ENCODE peak calls at places on chromosomes 4 and X, in nine cellular contexts. U, P, Z, I, A, H, G, F and E are unnamed samples.

GRCh38 chr4:5712517-5712916 is 1.5 kb downstream of the EVC start:
- DNase-seq in P (no peak), F (peak; percentile 38), I (peak; percentile 43), Z (no peak), H (no peak), A (no peak), U (no peak), G (no peak), E (no peak)

GRCh38 chr4:10240691-10241090 is 124.1 kb upstream of the WDR1 start:
- DNase-seq in H (no peak), G (no peak), A (no peak), P (no peak), F (no peak), Z (no peak), U (no peak), I (no peak), E (no peak)

GRCh38 chrX:22081475-22082092 is 49.5 kb downstream of the PHEX start:
- DNase-seq in G (peak; percentile 66), U (peak; percentile 50), Z (peak; percentile 30), I (peak; percentile 70), H (peak; percentile 45), P (peak; percentile 62), F (peak; percentile 73), A (no peak), E (no peak)

GRCh38 chr4:138488527-138488926 is 246.4 kb upstream of the SLC7A11 start:
- DNase-seq in F (peak; percentile 20), I (no peak), Z (no peak), P (no peak), G (no peak), H (no peak), A (no peak), U (no peak), E (no peak)

GRCh38 chr4:159070742-159071141 is 32.1 kb upstream of the RAPGEF2 start:
- DNase-seq in Z (no peak), I (no peak), A (no peak), P (no peak), U (no peak), H (no peak), G (no peak), F (peak; percentile 55), E (no peak)

GRCh38 chr4:74095886-74096264 is 3.1 kb downstream of the CXCL2 start:
- DNase-seq in H (no peak), A (no peak), F (no peak), U (no peak), G (no peak), P (no peak), Z (no peak), I (no peak), E (no peak)

GRCh38 chr4:109301691-109302365 is 630 bp downstream of the COL25A1 start:
- DNase-seq in F (no peak), P (peak; percentile 6), G (no peak), U (no peak), H (peak; percentile 5), I (no peak), A (no peak), Z (no peak), E (no peak)

GRCh38 chrX:74420194-74421035 is 878 bp upstream of the SLC16A2 start:
- DNase-seq in F (peak; percentile 79), P (peak; percentile 26), U (peak; percentile 65), Z (peak; percentile 25), A (no peak), G (peak; percentile 89), I (peak; percentile 22), H (peak; percentile 79), E (no peak)

GRCh38 chr4:15690020-15690809 is 8.6 kb downstream of the FAM200B start:
- DNase-seq in U (no peak), Z (no peak), F (peak; percentile 95), I (no peak), A (no peak), H (no peak), G (no peak), P (no peak), E (no peak)

GRCh38 chr4:79163981-79164490 is 161.8 kb downstream of the NAA11 start:
- DNase-seq in H (no peak), I (no peak), A (no peak), F (no peak), Z (no peak), U (no peak), G (no peak), P (no peak), E (no peak)

GRCh38 chrX:50436797-50437196 is 33.8 kb downstream of the DGKK start:
- DNase-seq in Z (no peak), P (no peak), U (no peak), H (no peak), F (no peak), G (no peak), I (no peak), A (no peak), E (no peak)

GRCh38 chr4:5365071-5366008 is 314.1 kb downstream of the STK32B start:
- DNase-seq in A (peak; percentile 88), G (no peak), H (no peak), I (no peak), Z (no peak), U (peak; percentile 52), F (peak; percentile 30), P (no peak), E (peak; percentile 90)

GRCh38 chrX:81121513-81122363 is 80.0 kb downstream of the HMGN5 start:
- DNase-seq in U (peak; percentile 94), G (peak; percentile 96), I (peak; percentile 88), F (peak; percentile 94), A (no peak), Z (peak; percentile 85), H (peak; percentile 91), P (peak; percentile 82), E (peak; percentile 77)

GRCh38 chr4:21992330-21992729 is 43.8 kb upstream of the KCNIP4 start:
- DNase-seq in Z (no peak), H (no peak), U (no peak), I (no peak), P (no peak), A (no peak), F (peak; percentile 40), G (no peak), E (peak; percentile 59)

GRCh38 chr4:39544580-39545315 is 17.5 kb upstream of the UGDH start:
- DNase-seq in A (no peak), F (no peak), H (no peak), G (no peak), I (no peak), U (no peak), P (no peak), Z (no peak), E (no peak)

GRCh38 chrX:109841869-109842579 is 109.0 kb upstream of the ACSL4 start:
- DNase-seq in U (no peak), H (no peak), I (peak; percentile 11), F (no peak), A (no peak), P (no peak), Z (no peak), G (no peak), E (no peak)

GRCh38 chr4:146186556-146186955 is 11.0 kb downstream of the LSM6 start:
- DNase-seq in U (no peak), F (no peak), Z (no peak), A (no peak), H (no peak), I (no peak), G (no peak), P (no peak), E (no peak)

GRCh38 chr4:187027231-187027760 is 303.6 kb upstream of the FAT1 start:
- DNase-seq in H (no peak), P (no peak), I (no peak), F (no peak), Z (no peak), A (no peak), G (no peak), U (no peak), E (no peak)

GRCh38 chr4:157280673-157281072 is 60.1 kb downstream of the GRIA2 start:
- DNase-seq in Z (no peak), U (no peak), A (no peak), G (no peak), H (no peak), I (no peak), F (no peak), P (no peak), E (no peak)

GRCh38 chr4:7985072-7985471 is 45.4 kb upstream of the AFAP1 start:
- DNase-seq in I (no peak), H (no peak), Z (no peak), A (no peak), F (no peak), G (no peak), P (no peak), U (no peak), E (no peak)
- TF ChIP-seq CTCF in I (no peak), H (no peak), Z (no peak), A (no peak), F (no peak), G (no peak), P (no peak), U (no peak), E (no peak)

GRCh38 chrX:11349661-11350337 is 56.6 kb downstream of the AMELX start:
- DNase-seq in H (no peak), U (no peak), P (no peak), G (no peak), F (no peak), I (no peak), Z (no peak), A (no peak), E (no peak)
- TF ChIP-seq CTCF in H (no peak), U (no peak), P (no peak), G (no peak), F (no peak), I (no peak), Z (no peak), A (no peak), E (no peak)

DNA sequence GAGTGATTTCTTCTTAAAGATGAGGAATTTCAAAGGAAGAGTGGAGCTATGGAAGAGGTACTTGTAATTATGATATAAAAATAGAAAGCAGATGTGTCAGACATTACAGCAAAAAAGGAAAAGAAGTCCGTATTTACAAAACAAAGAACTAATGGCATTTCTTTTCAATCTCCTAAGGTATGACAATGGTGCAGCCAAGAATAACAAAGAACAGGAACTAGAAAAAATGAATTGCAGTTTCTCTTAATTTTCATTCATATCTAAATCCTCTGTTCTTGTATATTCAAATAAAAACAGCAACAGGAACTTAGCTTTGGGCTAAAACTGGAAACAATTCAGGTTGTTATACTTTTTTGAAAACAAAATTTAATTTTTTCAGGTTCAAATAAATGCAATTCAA is 105.1 kb downstream of the SPRY1 start:
- DNase-seq in Z (no peak), I (no peak), A (no peak), P (no peak), F (no peak), H (no peak), G (no peak), U (no peak), E (no peak)
- TF ChIP-seq CTCF in Z (no peak), I (no peak), A (no peak), P (no peak), F (no peak), H (no peak), G (no peak), U (no peak), E (no peak)

DNA sequence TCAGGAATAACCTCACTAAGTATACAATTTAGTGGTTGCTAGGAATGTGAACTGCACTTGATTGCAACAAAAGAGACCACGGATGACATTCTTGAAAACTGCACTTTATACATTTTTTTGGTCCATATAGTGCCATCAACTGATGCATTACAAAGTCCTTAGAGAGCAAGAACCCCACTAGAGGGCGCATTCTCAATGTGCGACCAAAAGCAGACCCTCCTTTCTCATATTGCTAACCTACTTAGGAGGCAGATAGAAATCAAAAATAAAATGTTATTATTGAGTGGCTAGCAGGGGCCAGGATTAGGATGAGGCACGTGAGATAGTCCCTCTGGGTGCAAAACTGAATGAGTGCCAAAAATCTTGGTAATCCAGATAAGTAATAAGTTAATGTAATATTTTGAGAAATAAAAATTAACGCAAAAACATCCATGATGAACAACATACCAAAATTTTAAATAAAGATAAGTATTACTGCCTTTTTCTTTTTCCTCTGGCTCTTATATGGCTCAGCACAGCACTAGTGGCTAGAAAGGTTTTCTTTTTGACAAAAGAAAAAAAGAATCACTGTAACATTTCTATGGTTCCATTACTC is 99.0 kb upstream of the IQCM start:
- DNase-seq in F (peak; percentile 68), Z (no peak), I (peak; percentile 60), U (no peak), P (peak; percentile 73), A (no peak), G (no peak), H (peak; percentile 10), E (peak; percentile 27)
- TF ChIP-seq CTCF in F (peak; percentile 84), Z (no peak), I (peak; percentile 62), U (peak; percentile 50), P (peak; percentile 78), A (no peak), G (peak; percentile 33), H (peak; percentile 18), E (peak; percentile 88)